ENCODE peak calls at places on chromosomes 13 and 19, in four cellular contexts. One of them, this sample, is unnamed.
A peak's percentile ranks its signal among the peaks of the same experiment; 100 is the strongest.

GRCh38 chr13:45333973-45334922 is 6.7 kb downstream of the TPT1 start:
- DNase-seq in CD4-positive, alpha-beta T cell: peak; percentile 36
- DNase-seq in dorsolateral prefrontal cortex: no peak
- DNase-seq in chondrocyte: no peak
- DNase-seq in this sample: no peak

GRCh38 chr19:15417699-15418098 is 1.1 kb downstream of the AKAP8L start:
- DNase-seq in dorsolateral prefrontal cortex: no peak
- DNase-seq in chondrocyte: no peak
- DNase-seq in CD4-positive, alpha-beta T cell: no peak
- DNase-seq in this sample: peak; percentile 22

GRCh38 chr19:45215391-45216191 is 29.6 kb downstream of the EXOC3L2 start:
- DNase-seq in dorsolateral prefrontal cortex: no peak
- DNase-seq in chondrocyte: no peak
- DNase-seq in CD4-positive, alpha-beta T cell: no peak
- DNase-seq in this sample: peak; percentile 14

GRCh38 chr19:58553799-58554493 is 959 bp downstream of the CHMP2A start:
- DNase-seq in CD4-positive, alpha-beta T cell: no peak
- DNase-seq in chondrocyte: no peak
- DNase-seq in dorsolateral prefrontal cortex: no peak
- DNase-seq in this sample: no peak

GRCh38 chr19:49213791-49214190 is 56.2 kb downstream of the TRPM4 start:
- DNase-seq in CD4-positive, alpha-beta T cell: no peak
- DNase-seq in dorsolateral prefrontal cortex: no peak
- DNase-seq in chondrocyte: no peak
- DNase-seq in this sample: no peak

GRCh38 chr19:51546650-51547396 is 15.4 kb upstream of the SIGLEC6 start:
- DNase-seq in dorsolateral prefrontal cortex: no peak
- DNase-seq in chondrocyte: no peak
- DNase-seq in CD4-positive, alpha-beta T cell: no peak
- DNase-seq in this sample: peak; percentile 68

GRCh38 chr13:51364404-51365008 is 25.0 kb downstream of the SERPINE3 start:
- DNase-seq in CD4-positive, alpha-beta T cell: no peak
- DNase-seq in chondrocyte: no peak
- DNase-seq in dorsolateral prefrontal cortex: no peak
- DNase-seq in this sample: peak; percentile 45

GRCh38 chr13:109315481-109315880 is 470.9 kb downstream of the IRS2 start:
- DNase-seq in CD4-positive, alpha-beta T cell: no peak
- DNase-seq in dorsolateral prefrontal cortex: no peak
- DNase-seq in chondrocyte: no peak
- DNase-seq in this sample: no peak

GRCh38 chr19:29872224-29872731 is 60.5 kb downstream of the CCNE1 start:
- DNase-seq in chondrocyte: peak; percentile 59
- DNase-seq in dorsolateral prefrontal cortex: no peak
- DNase-seq in CD4-positive, alpha-beta T cell: no peak
- DNase-seq in this sample: peak; percentile 47

GRCh38 chr13:75357576-75358295 is 124.2 kb downstream of the TBC1D4 start:
- DNase-seq in CD4-positive, alpha-beta T cell: peak; percentile 50
- DNase-seq in chondrocyte: no peak
- DNase-seq in dorsolateral prefrontal cortex: no peak
- DNase-seq in this sample: peak; percentile 79
- TF ChIP-seq CTCF in CD4-positive, alpha-beta T cell: peak; percentile 83
- TF ChIP-seq CTCF in chondrocyte: peak; percentile 77
- TF ChIP-seq CTCF in dorsolateral prefrontal cortex: peak; percentile 39
- TF ChIP-seq CTCF in this sample: peak; percentile 77

GRCh38 chr19:5651361-5651760 is 28.5 kb downstream of the SAFB start:
- DNase-seq in dorsolateral prefrontal cortex: no peak
- DNase-seq in chondrocyte: no peak
- DNase-seq in CD4-positive, alpha-beta T cell: no peak
- DNase-seq in this sample: no peak
- TF ChIP-seq CTCF in dorsolateral prefrontal cortex: no peak
- TF ChIP-seq CTCF in chondrocyte: no peak
- TF ChIP-seq CTCF in CD4-positive, alpha-beta T cell: no peak
- TF ChIP-seq CTCF in this sample: no peak

GRCh38 chr19:42606660-42607351 is 12.1 kb upstream of the CEACAM8 start:
- DNase-seq in chondrocyte: no peak
- DNase-seq in dorsolateral prefrontal cortex: peak; percentile 58
- DNase-seq in CD4-positive, alpha-beta T cell: no peak
- DNase-seq in this sample: peak; percentile 49
- TF ChIP-seq CTCF in chondrocyte: peak; percentile 62
- TF ChIP-seq CTCF in dorsolateral prefrontal cortex: peak; percentile 59
- TF ChIP-seq CTCF in CD4-positive, alpha-beta T cell: peak; percentile 53
- TF ChIP-seq CTCF in this sample: peak; percentile 67

DNA sequence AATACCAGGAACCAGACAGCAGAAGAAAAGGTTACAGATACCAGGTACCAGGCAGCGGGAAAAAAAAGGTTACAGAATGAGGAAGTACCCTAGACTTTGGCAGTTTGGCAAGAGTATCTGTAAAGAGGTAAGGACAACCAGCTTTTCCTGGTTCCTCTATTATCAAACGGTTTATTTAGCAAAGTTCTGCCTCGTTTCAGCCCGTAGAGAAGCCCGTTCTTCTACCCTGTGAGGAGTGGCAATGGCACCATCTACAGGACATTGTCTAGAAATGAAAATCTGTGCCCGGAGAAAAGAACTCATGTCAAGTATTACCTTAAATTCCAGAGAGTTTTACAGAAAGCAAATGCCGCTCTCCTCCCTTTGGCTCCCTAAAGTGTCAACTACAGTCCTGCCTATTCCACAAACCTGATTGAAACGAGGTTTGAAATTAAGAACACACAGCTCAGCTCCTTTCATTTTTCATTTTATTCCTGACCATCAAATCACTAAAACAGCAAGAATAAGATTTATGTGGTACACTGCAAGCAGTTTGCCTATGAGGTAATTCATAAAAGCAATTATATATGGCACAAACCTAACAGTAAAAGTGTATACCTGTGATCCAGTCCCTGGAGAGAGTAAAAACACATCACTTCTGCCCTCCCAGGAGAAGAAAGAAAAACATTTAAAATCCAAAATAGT is 226.3 kb downstream of the SLC7A1 start:
- DNase-seq in CD4-positive, alpha-beta T cell: no peak
- DNase-seq in chondrocyte: no peak
- DNase-seq in dorsolateral prefrontal cortex: no peak
- DNase-seq in this sample: peak; percentile 73
- TF ChIP-seq CTCF in CD4-positive, alpha-beta T cell: peak; percentile 32
- TF ChIP-seq CTCF in chondrocyte: peak; percentile 83
- TF ChIP-seq CTCF in dorsolateral prefrontal cortex: peak; percentile 70
- TF ChIP-seq CTCF in this sample: peak; percentile 66

DNA sequence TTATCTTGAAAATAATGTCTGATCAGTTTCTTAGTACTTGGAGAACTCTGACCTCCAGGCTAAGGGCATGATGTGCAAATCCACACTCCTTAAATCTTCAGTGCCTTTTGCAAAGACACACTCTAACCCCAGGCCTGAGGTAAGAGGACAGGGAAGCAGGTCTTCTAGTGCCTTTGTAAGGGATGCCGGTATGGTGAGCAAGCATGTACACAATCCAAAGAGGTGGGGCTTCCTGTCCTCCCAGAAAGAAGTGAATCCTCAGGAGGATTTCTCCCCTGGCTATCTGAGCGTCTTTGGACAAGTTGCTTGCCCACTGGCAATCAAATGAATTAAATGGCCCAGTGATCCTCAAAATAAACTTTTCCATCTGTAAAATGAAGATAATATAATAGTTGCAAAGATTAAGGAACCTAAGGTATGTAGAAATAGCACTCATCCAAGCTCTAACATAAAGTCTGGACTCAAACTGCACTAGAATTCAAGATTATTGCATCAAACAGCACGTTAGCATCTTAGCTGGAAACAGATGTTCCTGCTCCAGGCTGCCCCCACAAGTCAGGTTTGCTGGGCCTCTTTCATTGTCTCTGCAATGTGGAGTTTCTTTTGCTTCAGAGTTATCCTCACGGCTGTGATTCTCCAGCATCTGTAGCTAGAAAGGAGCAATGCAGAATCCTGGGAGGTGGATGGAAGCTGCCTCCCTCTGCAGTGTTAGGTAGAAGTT is 249.6 kb downstream of the TSHZ3 start:
- DNase-seq in dorsolateral prefrontal cortex: no peak
- DNase-seq in CD4-positive, alpha-beta T cell: no peak
- DNase-seq in chondrocyte: no peak
- DNase-seq in this sample: no peak
- TF ChIP-seq CTCF in dorsolateral prefrontal cortex: no peak
- TF ChIP-seq CTCF in CD4-positive, alpha-beta T cell: no peak
- TF ChIP-seq CTCF in chondrocyte: no peak
- TF ChIP-seq CTCF in this sample: no peak

GRCh38 chr19:43697295-43697694 is 18.6 kb upstream of the IRGC start:
- DNase-seq in chondrocyte: no peak
- DNase-seq in CD4-positive, alpha-beta T cell: no peak
- DNase-seq in dorsolateral prefrontal cortex: no peak
- DNase-seq in this sample: no peak

GRCh38 chr19:43700368-43701015 is 15.4 kb upstream of the IRGC start:
- DNase-seq in dorsolateral prefrontal cortex: peak; percentile 40
- DNase-seq in chondrocyte: no peak
- DNase-seq in CD4-positive, alpha-beta T cell: no peak
- DNase-seq in this sample: peak; percentile 81

GRCh38 chr19:43704002-43704705 is 11.7 kb upstream of the IRGC start:
- DNase-seq in chondrocyte: no peak
- DNase-seq in CD4-positive, alpha-beta T cell: no peak
- DNase-seq in dorsolateral prefrontal cortex: no peak
- DNase-seq in this sample: no peak

GRCh38 chr19:43695985-43696729 is 19.7 kb upstream of the IRGC start:
- DNase-seq in dorsolateral prefrontal cortex: no peak
- DNase-seq in CD4-positive, alpha-beta T cell: no peak
- DNase-seq in chondrocyte: no peak
- DNase-seq in this sample: no peak

GRCh38 chr19:43699506-43700367 is 16.1 kb upstream of the IRGC start:
- DNase-seq in dorsolateral prefrontal cortex: peak; percentile 49
- DNase-seq in CD4-positive, alpha-beta T cell: no peak
- DNase-seq in chondrocyte: no peak
- DNase-seq in this sample: peak; percentile 46
- TF ChIP-seq CTCF in dorsolateral prefrontal cortex: peak; percentile 13
- TF ChIP-seq CTCF in CD4-positive, alpha-beta T cell: no peak
- TF ChIP-seq CTCF in chondrocyte: peak; percentile 33
- TF ChIP-seq CTCF in this sample: no peak

GRCh38 chr13:97026759-97027555 is 32.7 kb upstream of the OXGR1 start:
- DNase-seq in chondrocyte: no peak
- DNase-seq in dorsolateral prefrontal cortex: no peak
- DNase-seq in CD4-positive, alpha-beta T cell: no peak
- DNase-seq in this sample: peak; percentile 50

GRCh38 chr13:97028441-97029299 is 34.4 kb upstream of the OXGR1 start:
- DNase-seq in chondrocyte: no peak
- DNase-seq in dorsolateral prefrontal cortex: peak; percentile 63
- DNase-seq in CD4-positive, alpha-beta T cell: no peak
- DNase-seq in this sample: peak; percentile 50

DNA sequence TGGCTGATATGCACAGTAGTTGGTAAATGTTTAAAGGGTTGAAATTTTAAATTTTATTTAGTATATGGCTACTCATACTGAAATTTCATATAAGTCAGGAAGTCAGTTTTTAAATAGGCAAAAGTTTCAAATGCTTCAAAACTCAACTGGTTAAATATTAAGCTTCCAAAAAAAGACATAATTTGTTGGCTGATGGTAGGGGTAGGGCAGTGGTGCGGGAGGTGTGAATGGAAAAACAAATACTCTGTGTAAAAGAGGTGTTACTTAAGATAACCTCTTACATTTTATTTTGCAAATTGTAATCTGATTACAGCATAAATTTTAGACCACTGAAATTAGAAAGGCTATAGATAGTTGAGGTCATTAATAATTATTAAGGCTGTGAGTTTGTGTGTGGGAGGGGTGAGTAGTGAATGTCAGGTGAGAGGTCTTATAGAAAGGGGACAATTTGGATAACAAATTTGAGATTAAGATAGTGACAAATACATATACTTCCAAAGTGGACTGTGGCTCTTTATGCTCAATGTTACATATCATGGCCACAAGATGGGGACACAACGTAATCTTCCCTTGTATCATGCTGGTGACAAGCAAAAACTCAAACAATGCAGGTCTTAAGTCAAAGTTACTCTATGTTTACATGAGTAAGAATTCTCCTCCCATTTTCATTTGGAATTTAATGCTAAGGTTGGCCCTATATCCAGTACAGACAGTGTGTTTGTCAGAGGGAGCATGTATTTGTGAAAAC is 36.6 kb upstream of the OXGR1 start:
- DNase-seq in chondrocyte: no peak
- DNase-seq in dorsolateral prefrontal cortex: no peak
- DNase-seq in CD4-positive, alpha-beta T cell: no peak
- DNase-seq in this sample: peak; percentile 83
- TF ChIP-seq CTCF in chondrocyte: peak; percentile 80
- TF ChIP-seq CTCF in dorsolateral prefrontal cortex: peak; percentile 41
- TF ChIP-seq CTCF in CD4-positive, alpha-beta T cell: no peak
- TF ChIP-seq CTCF in this sample: peak; percentile 39

GRCh38 chr19:33997690-33998089 is 174.6 kb upstream of the LSM14A start:
- DNase-seq in dorsolateral prefrontal cortex: no peak
- DNase-seq in CD4-positive, alpha-beta T cell: no peak
- DNase-seq in chondrocyte: no peak
- DNase-seq in this sample: no peak
- TF ChIP-seq CTCF in dorsolateral prefrontal cortex: peak; percentile 26
- TF ChIP-seq CTCF in CD4-positive, alpha-beta T cell: no peak
- TF ChIP-seq CTCF in chondrocyte: peak; percentile 81
- TF ChIP-seq CTCF in this sample: peak; percentile 14

DNA sequence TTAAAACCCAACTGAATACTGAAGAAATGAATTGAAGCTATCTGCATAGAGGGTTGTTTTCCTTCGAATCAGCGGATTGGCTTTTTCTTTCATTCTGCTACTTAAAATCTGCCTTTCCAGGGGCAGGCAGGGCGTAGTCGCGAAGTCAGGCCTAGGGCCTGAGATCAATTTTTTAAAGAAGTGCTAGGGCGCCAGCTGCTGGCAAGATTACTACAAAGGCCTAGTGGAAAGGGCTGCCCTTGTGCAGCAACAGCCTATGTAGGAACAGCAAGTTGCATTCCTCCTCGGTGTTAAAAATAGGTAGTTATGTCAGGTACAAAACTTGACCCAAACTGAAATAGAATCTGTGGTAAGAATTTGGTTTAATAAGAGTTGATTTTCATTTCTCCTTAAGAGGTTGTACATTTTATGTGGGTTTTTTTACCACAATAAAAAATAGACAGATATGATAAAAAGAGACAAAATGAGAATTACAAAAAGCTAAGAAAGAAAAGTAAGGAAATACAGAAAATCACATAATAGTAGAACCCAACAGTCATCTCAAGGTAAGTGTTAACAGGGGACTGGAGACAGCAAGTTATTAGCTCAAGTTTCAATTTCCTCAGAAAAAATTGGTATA is 9.5 kb upstream of the URAD start:
- DNase-seq in CD4-positive, alpha-beta T cell: no peak
- DNase-seq in chondrocyte: no peak
- DNase-seq in dorsolateral prefrontal cortex: no peak
- DNase-seq in this sample: peak; percentile 52
- TF ChIP-seq CTCF in CD4-positive, alpha-beta T cell: no peak
- TF ChIP-seq CTCF in chondrocyte: peak; percentile 76
- TF ChIP-seq CTCF in dorsolateral prefrontal cortex: no peak
- TF ChIP-seq CTCF in this sample: peak; percentile 54